ENCODE peak calls at places on chromosomes 3 and 15, in nine cellular contexts. V is A549, U is HL-60, L is GM23338, Y is HCT116, O is GM12878, D is K562, J is HepG2, A is SK-N-SH. W is an unnamed sample.

GRCh38 chr3:130779486-130779885 is 32.9 kb upstream of the PIK3R4 start:
- DNase-seq in V (no peak), U (no peak), L (no peak), Y (no peak), O (no peak), D (no peak), J (no peak), A (no peak), W (no peak)

GRCh38 chr3:52277071-52277964 is 1.1 kb downstream of the WDR82 start:
- DNase-seq in V (peak; percentile 38), U (no peak), L (peak; percentile 53), Y (no peak), O (no peak), D (peak; percentile 71), J (peak; percentile 55), A (peak; percentile 77), W (no peak)

GRCh38 chr3:197478746-197479668 is 76.8 kb downstream of the BDH1 start:
- DNase-seq in V (no peak), U (no peak), L (no peak), Y (no peak), O (no peak), D (no peak), J (no peak), A (no peak), W (no peak)

GRCh38 chr3:32220006-32220405 is 18.5 kb upstream of the CMTM8 start:
- DNase-seq in V (no peak), U (no peak), L (no peak), Y (no peak), O (no peak), D (no peak), J (no peak), A (no peak), W (no peak)

GRCh38 chr3:129686941-129687340 is 80.5 kb upstream of the PLXND1 start:
- DNase-seq in V (no peak), U (no peak), L (peak; percentile 32), Y (no peak), O (no peak), D (peak; percentile 52), J (peak; percentile 83), A (no peak), W (no peak)

GRCh38 chr3:46523556-46523955 is 25.8 kb downstream of the RTP3 start:
- DNase-seq in V (no peak), U (no peak), L (no peak), Y (no peak), O (no peak), D (no peak), J (no peak), A (no peak), W (no peak)

GRCh38 chr3:23746473-23746872 is 59.3 kb upstream of the UBE2E1 start:
- DNase-seq in V (no peak), U (no peak), L (peak; percentile 77), Y (no peak), O (no peak), D (no peak), J (no peak), A (no peak), W (no peak)

GRCh38 chr15:91867581-91868026 is 14.1 kb downstream of the SLCO3A1 start:
- DNase-seq in V (peak; percentile 78), U (no peak), L (peak; percentile 35), Y (peak; percentile 61), O (no peak), D (no peak), J (no peak), A (peak; percentile 29), W (peak; percentile 46)

GRCh38 chr3:81778678-81779182 is 17.3 kb upstream of the GBE1 start:
- DNase-seq in V (no peak), U (no peak), L (no peak), Y (no peak), O (peak; percentile 39), D (no peak), J (no peak), A (no peak), W (no peak)

GRCh38 chr15:40088929-40089755 is 19.5 kb downstream of the BMF start:
- DNase-seq in V (no peak), U (no peak), L (peak; percentile 84), Y (no peak), O (no peak), D (peak; percentile 61), J (no peak), A (no peak), W (no peak)

GRCh38 chr3:188279696-188280398 is 125.9 kb downstream of the LPP start:
- DNase-seq in V (no peak), U (no peak), L (no peak), Y (no peak), O (no peak), D (no peak), J (no peak), A (no peak), W (no peak)

GRCh38 chr15:55694652-55695150 is 48.3 kb downstream of the PRTG start:
- DNase-seq in V (no peak), U (no peak), L (peak; percentile 67), Y (no peak), O (peak; percentile 48), D (no peak), J (no peak), A (no peak), W (no peak)

GRCh38 chr3:134353831-134354611 is 20.2 kb downstream of the AMOTL2 start:
- DNase-seq in V (no peak), U (no peak), L (no peak), Y (no peak), O (no peak), D (no peak), J (no peak), A (no peak), W (no peak)

GRCh38 chr3:134351421-134351820 is 22.8 kb downstream of the AMOTL2 start:
- DNase-seq in V (no peak), U (no peak), L (no peak), Y (no peak), O (no peak), D (no peak), J (no peak), A (no peak), W (no peak)

GRCh38 chr3:134354612-134355275 is 19.5 kb downstream of the AMOTL2 start:
- DNase-seq in V (no peak), U (no peak), L (no peak), Y (no peak), O (no peak), D (no peak), J (no peak), A (no peak), W (no peak)

GRCh38 chr3:134352031-134352671 is 22.1 kb downstream of the AMOTL2 start:
- DNase-seq in V (no peak), U (no peak), L (no peak), Y (no peak), O (no peak), D (no peak), J (peak; percentile 69), A (no peak), W (no peak)

GRCh38 chr3:134353171-134353825 is 20.9 kb downstream of the AMOTL2 start:
- DNase-seq in V (no peak), U (no peak), L (no peak), Y (no peak), O (no peak), D (no peak), J (no peak), A (no peak), W (no peak)
- H3K27ac ChIP-seq in V (peak overlapping the region; percentile 87), U (no peak overlapping the region), L (peak overlapping the region; percentile 55), Y (no peak overlapping the region), O (no peak overlapping the region), D (no peak overlapping the region), J (no peak overlapping the region), A (no peak overlapping the region), W (peak overlapping the region; percentile 96)

GRCh38 chr15:100115066-100115710 is 226.6 kb downstream of the ADAMTS17 start:
- DNase-seq in V (no peak), U (no peak), L (no peak), Y (no peak), O (no peak), D (no peak), J (no peak), A (no peak), W (no peak)

GRCh38 chr15:100113351-100114075 is 228.3 kb downstream of the ADAMTS17 start:
- DNase-seq in V (no peak), U (no peak), L (no peak), Y (no peak), O (no peak), D (no peak), J (no peak), A (no peak), W (no peak)

GRCh38 chr15:100112636-100113305 is 229.0 kb downstream of the ADAMTS17 start:
- DNase-seq in V (no peak), U (no peak), L (no peak), Y (no peak), O (no peak), D (no peak), J (no peak), A (no peak), W (no peak)

GRCh38 chr15:100114526-100114925 is 227.2 kb downstream of the ADAMTS17 start:
- DNase-seq in V (no peak), U (no peak), L (peak; percentile 27), Y (no peak), O (no peak), D (no peak), J (no peak), A (no peak), W (no peak)

DNA sequence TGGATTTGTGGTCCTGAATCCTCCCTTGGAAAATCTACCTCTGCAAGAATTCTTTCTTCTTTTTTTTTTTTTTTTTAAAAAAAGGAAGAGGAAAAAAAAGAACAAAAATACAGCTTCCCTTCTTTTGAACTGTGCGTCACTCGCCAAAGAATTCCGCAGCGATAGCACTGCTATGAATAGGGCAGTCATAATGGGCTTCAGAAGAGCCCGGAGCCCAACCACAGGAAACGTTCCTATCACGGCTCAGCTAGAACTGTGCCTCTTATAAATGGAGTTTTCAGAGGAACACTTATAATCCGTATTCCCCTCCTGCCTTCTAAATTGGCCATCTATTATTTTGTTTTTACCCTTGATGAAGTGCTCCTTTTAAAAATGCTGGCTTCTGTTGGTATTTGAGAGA is 227.7 kb downstream of the ADAMTS17 start:
- DNase-seq in V (no peak), U (no peak), L (no peak), Y (no peak), O (no peak), D (no peak), J (no peak), A (no peak), W (no peak)
- H3K4me3 ChIP-seq in V (no peak overlapping the region), U (no peak overlapping the region), L (no peak overlapping the region), Y (no peak overlapping the region), O (no peak overlapping the region), D (no peak overlapping the region), J (no peak overlapping the region), A (no peak overlapping the region), W (no peak overlapping the region)

DNA sequence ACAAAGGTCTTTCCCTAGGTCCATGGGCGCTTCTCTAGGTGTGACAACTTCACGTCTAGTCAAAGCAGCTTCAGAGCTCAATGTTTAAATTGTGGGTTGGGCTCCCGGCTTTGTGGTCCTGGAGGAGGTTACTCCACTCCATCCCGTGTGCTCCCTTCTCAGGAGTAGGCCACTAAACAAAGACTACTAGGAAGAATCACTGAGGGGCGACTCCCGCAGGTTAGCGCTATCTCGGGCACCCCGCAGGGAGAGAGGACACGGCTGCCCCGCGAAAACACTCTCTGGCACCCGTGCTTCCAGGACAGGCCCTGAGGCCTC is 500 bp downstream of the PARP6 start:
- DNase-seq in V (peak; percentile 64), U (peak; percentile 7), L (peak; percentile 48), Y (no peak), O (no peak), D (peak; percentile 44), J (no peak), A (no peak), W (no peak)
- TF ChIP-seq REST in V (no peak), U (no peak), L (no peak), Y (no peak), O (no peak), D (no peak), J (no peak), A (no peak), W (no peak)

GRCh38 chr3:108338901-108339545 is 42.7 kb downstream of the HHLA2 start:
- DNase-seq in V (no peak), U (no peak), L (no peak), Y (no peak), O (no peak), D (no peak), J (no peak), A (no peak), W (no peak)
- H3K27ac ChIP-seq in V (no peak overlapping the region), U (no peak overlapping the region), L (no peak overlapping the region), Y (no peak overlapping the region), O (no peak overlapping the region), D (no peak overlapping the region), J (no peak overlapping the region), A (no peak overlapping the region), W (no peak overlapping the region)